ENCODE peak calls at places on chromosomes 11 and 22, in nine cellular contexts. L, F, G, N, Q, U, Z, J and P are unnamed samples.

GRCh38 chr11:116618461-116618860 is 154.3 kb downstream of the BUD13 start:
- DNase-seq in U (no peak), G (no peak), J (no peak), N (no peak), F (no peak), L (no peak), Q (no peak), Z (no peak), P (no peak)

GRCh38 chr22:50015451-50016307 is 3.1 kb upstream of the IL17REL start:
- DNase-seq in N (no peak), U (no peak), Q (no peak), G (peak), Z (no peak), L (peak), J (no peak), F (no peak), P (no peak)

GRCh38 chr11:14904745-14905103 is 12.7 kb upstream of the CYP2R1 start:
- DNase-seq in U (peak), G (peak), F (no peak), N (no peak), Z (no peak), Q (peak), L (peak), J (peak), P (peak)

GRCh38 chr11:30346068-30346688 is 23.3 kb downstream of the ARL14EP start:
- DNase-seq in F (peak), L (peak), J (no peak), G (no peak), Q (peak), Z (peak), N (no peak), U (peak), P (peak)

GRCh38 chr11:114416441-114416928 is 16.0 kb downstream of the RBM7 start:
- DNase-seq in F (no peak), Q (no peak), U (no peak), J (no peak), G (no peak), L (no peak), Z (no peak), N (no peak), P (no peak)

GRCh38 chr11:75667268-75667830 is 1.5 kb downstream of the MAP6 start:
- DNase-seq in N (no peak), L (no peak), F (no peak), Q (peak), J (no peak), Z (no peak), G (peak), U (peak), P (peak)

GRCh38 chr22:50040717-50041116 is 17.4 kb downstream of the TTLL8 start:
- DNase-seq in F (no peak), N (no peak), J (no peak), L (no peak), Z (no peak), Q (no peak), G (peak), U (no peak), P (no peak)

GRCh38 chr11:20109731-20110445 is 50.4 kb downstream of the DBX1 start:
- DNase-seq in L (no peak), F (peak), U (no peak), N (no peak), Q (no peak), Z (no peak), G (no peak), J (no peak), P (no peak)

GRCh38 chr11:114586797-114587196 is 8.8 kb downstream of the NXPE4 start:
- DNase-seq in G (no peak), U (no peak), N (no peak), Q (no peak), J (no peak), Z (no peak), F (no peak), L (no peak), P (no peak)

GRCh38 chr11:58133329-58134076 is 8.2 kb upstream of the OR9I1 start:
- DNase-seq in J (no peak), G (no peak), F (no peak), Q (no peak), L (no peak), Z (no peak), N (no peak), U (no peak), P (no peak)

GRCh38 chr11:13291794-13292193 is 14.2 kb downstream of the BMAL1 start:
- DNase-seq in N (no peak), L (no peak), Q (no peak), J (no peak), F (no peak), Z (no peak), U (no peak), G (no peak), P (no peak)

GRCh38 chr11:83363280-83363679 is 77.1 kb upstream of the CCDC90B start:
- DNase-seq in Z (no peak), F (no peak), N (no peak), J (no peak), U (no peak), G (no peak), L (no peak), Q (no peak), P (no peak)

GRCh38 chr11:2703487-2704141 is 3.8 kb upstream of the KCNQ1OT1 start:
- DNase-seq in U (no peak), Q (peak), Z (no peak), N (no peak), L (no peak), F (no peak), G (peak), J (peak), P (no peak)

GRCh38 chr11:120219157-120219934 is 8.5 kb downstream of the OAF start:
- DNase-seq in Z (no peak), N (no peak), U (no peak), G (peak), L (no peak), Q (no peak), F (no peak), J (peak), P (no peak)

GRCh38 chr11:15714641-15715399 is 600.1 kb downstream of the INSC start:
- DNase-seq in G (no peak), U (no peak), Z (no peak), F (no peak), J (no peak), Q (no peak), N (no peak), L (no peak), P (no peak)

GRCh38 chr11:57513911-57514537 is 1.5 kb downstream of the SLC43A1 start:
- DNase-seq in L (peak), Q (peak), G (peak), U (peak), Z (no peak), F (no peak), N (peak), J (peak), P (peak)

GRCh38 chr22:42842658-42843370 is 14.3 kb downstream of the ARFGAP3 start:
- DNase-seq in L (no peak), F (no peak), N (no peak), Q (no peak), U (no peak), Z (no peak), J (peak), G (no peak), P (no peak)

GRCh38 chr11:83464181-83464580 is 178.0 kb upstream of the CCDC90B start:
- DNase-seq in U (no peak), G (no peak), Q (no peak), N (no peak), J (no peak), F (no peak), L (no peak), Z (no peak), P (no peak)

GRCh38 chr11:3095712-3096361 is 38.6 kb upstream of the CARS1 start:
- DNase-seq in Q (no peak), G (peak), L (peak), U (peak), J (peak), N (no peak), F (peak), Z (no peak), P (no peak)

GRCh38 chr11:44659641-44660040 is 67.1 kb upstream of the TSPAN18 start:
- DNase-seq in U (no peak), F (no peak), N (no peak), G (no peak), Q (no peak), L (no peak), Z (no peak), J (peak), P (no peak)

GRCh38 chr11:69360606-69361005 is 66.7 kb downstream of the MYEOV start:
- DNase-seq in Q (no peak), F (peak), J (no peak), N (peak), Z (no peak), G (no peak), L (no peak), U (peak), P (no peak)